ENCODE peak calls at places on chromosomes 13 and 19, in four cellular contexts. W, R, P and X are unnamed samples.
A peak's percentile ranks its signal among the peaks of the same experiment; 100 is the strongest.

GRCh38 chr19:48698046-48698445 is 2.3 kb downstream of the FUT2 start:
- DNase-seq in W (peak; percentile 74), R (no peak), P (peak; percentile 54), X (no peak)

GRCh38 chr19:40304306-40304705 is 19.2 kb upstream of the AKT2 start:
- DNase-seq in R (no peak), W (no peak), P (no peak), X (no peak)

GRCh38 chr19:21581646-21582045 is 76.2 kb downstream of the ZNF429 start:
- DNase-seq in P (no peak), R (no peak), W (no peak), X (no peak)

GRCh38 chr13:29746167-29746677 is 104.2 kb downstream of the UBL3 start:
- DNase-seq in P (no peak), R (no peak), W (no peak), X (no peak)

GRCh38 chr19:51123381-51124186 is 1.1 kb upstream of the SIGLEC9 start:
- DNase-seq in R (no peak), W (no peak), P (no peak), X (no peak)

GRCh38 chr19:42132851-42133528 is 744 bp upstream of the POU2F2 start:
- DNase-seq in R (peak; percentile 33), W (no peak), P (peak; percentile 97), X (peak; percentile 95)

GRCh38 chr19:17073869-17074627 is 1.2 kb downstream of the HAUS8 start:
- DNase-seq in R (no peak), P (peak; percentile 51), W (peak; percentile 16), X (no peak)

GRCh38 chr19:1650627-1651009 is 1.8 kb downstream of the TCF3 start:
- DNase-seq in W (peak; percentile 7), P (no peak), R (no peak), X (no peak)

GRCh38 chr19:41223431-41224234 is 4.6 kb downstream of the AXL start:
- DNase-seq in R (no peak), P (no peak), W (peak; percentile 96), X (peak; percentile 86)

GRCh38 chr19:44800461-44800860 is 8.4 kb upstream of the BCAM start:
- DNase-seq in P (peak; percentile 92), R (peak; percentile 34), W (peak; percentile 61), X (peak; percentile 89)

GRCh38 chr19:11693505-11694499 is 44.9 kb downstream of the ZNF823 start:
- DNase-seq in P (no peak), R (no peak), W (peak; percentile 75), X (no peak)

GRCh38 chr19:32708457-32708856 is 11.1 kb upstream of the TDRD12 start:
- DNase-seq in W (no peak), P (no peak), R (no peak), X (peak; percentile 38)

GRCh38 chr13:32548837-32549236 is 10.2 kb upstream of the N4BP2L2 start:
- DNase-seq in W (peak; percentile 41), R (no peak), P (no peak), X (no peak)

GRCh38 chr13:80359459-80360297 is 18.8 kb upstream of the SPRY2 start:
- DNase-seq in P (peak; percentile 30), R (no peak), W (no peak), X (no peak)

GRCh38 chr19:7888145-7888825 is at the start of gene LRRC8E:
- DNase-seq in W (peak; percentile 55), P (peak; percentile 91), R (no peak), X (peak; percentile 62)

GRCh38 chr13:98352226-98352625 is 175.2 kb upstream of the RNF113B start:
- DNase-seq in R (no peak), P (no peak), W (no peak), X (no peak)

GRCh38 chr13:94784066-94784465 is 71.7 kb upstream of the SOX21 start:
- DNase-seq in P (no peak), W (peak; percentile 37), R (no peak), X (no peak)

GRCh38 chr13:32645854-32646253 is 59.6 kb downstream of the PDS5B start:
- DNase-seq in P (no peak), R (peak; percentile 62), W (no peak), X (no peak)

GRCh38 chr13:59409211-59409610 is 754.5 kb downstream of the DIAPH3 start:
- DNase-seq in R (no peak), P (no peak), W (peak; percentile 58), X (no peak)

GRCh38 chr19:55676384-55676783 is 1.4 kb downstream of the EPN1 start:
- DNase-seq in R (no peak), P (no peak), W (peak; percentile 13), X (no peak)

GRCh38 chr19:35347930-35348298 is 212 bp downstream of the FFAR1 start:
- DNase-seq in W (no peak), R (no peak), P (no peak), X (no peak)

GRCh38 chr19:44803442-44804428 is 5.2 kb upstream of the BCAM start:
- DNase-seq in R (no peak), P (no peak), W (no peak), X (no peak)

GRCh38 chr19:50268046-50268445 is 61.1 kb downstream of the KCNC3 start:
- DNase-seq in W (no peak), P (no peak), R (no peak), X (no peak)

GRCh38 chr19:38869160-38869835 is 8.8 kb downstream of the RINL start:
- DNase-seq in P (no peak), W (no peak), R (no peak), X (no peak)

GRCh38 chr13:29901714-29902631 is 51.6 kb upstream of the UBL3 start:
- DNase-seq in W (peak; percentile 97), R (no peak), P (no peak), X (no peak)

GRCh38 chr19:51093510-51094345 is 11.0 kb upstream of the KLK14 start:
- DNase-seq in W (no peak), R (no peak), P (no peak), X (no peak)

GRCh38 chr19:54473071-54473941 is at the start of gene CDC42EP5:
- DNase-seq in W (peak; percentile 85), P (peak; percentile 53), R (no peak), X (no peak)

GRCh38 chr13:42214445-42214844 is 57.5 kb upstream of the AKAP11 start:
- DNase-seq in P (no peak), W (no peak), R (no peak), X (no peak)

GRCh38 chr13:42218576-42218975 is 53.4 kb upstream of the AKAP11 start:
- DNase-seq in R (no peak), P (no peak), W (no peak), X (no peak)

GRCh38 chr13:42219051-42219450 is 52.9 kb upstream of the AKAP11 start:
- DNase-seq in R (no peak), P (no peak), W (no peak), X (no peak)

GRCh38 chr13:42216422-42216735 is 55.6 kb upstream of the AKAP11 start:
- DNase-seq in W (no peak), P (no peak), R (no peak), X (no peak)

DNA sequence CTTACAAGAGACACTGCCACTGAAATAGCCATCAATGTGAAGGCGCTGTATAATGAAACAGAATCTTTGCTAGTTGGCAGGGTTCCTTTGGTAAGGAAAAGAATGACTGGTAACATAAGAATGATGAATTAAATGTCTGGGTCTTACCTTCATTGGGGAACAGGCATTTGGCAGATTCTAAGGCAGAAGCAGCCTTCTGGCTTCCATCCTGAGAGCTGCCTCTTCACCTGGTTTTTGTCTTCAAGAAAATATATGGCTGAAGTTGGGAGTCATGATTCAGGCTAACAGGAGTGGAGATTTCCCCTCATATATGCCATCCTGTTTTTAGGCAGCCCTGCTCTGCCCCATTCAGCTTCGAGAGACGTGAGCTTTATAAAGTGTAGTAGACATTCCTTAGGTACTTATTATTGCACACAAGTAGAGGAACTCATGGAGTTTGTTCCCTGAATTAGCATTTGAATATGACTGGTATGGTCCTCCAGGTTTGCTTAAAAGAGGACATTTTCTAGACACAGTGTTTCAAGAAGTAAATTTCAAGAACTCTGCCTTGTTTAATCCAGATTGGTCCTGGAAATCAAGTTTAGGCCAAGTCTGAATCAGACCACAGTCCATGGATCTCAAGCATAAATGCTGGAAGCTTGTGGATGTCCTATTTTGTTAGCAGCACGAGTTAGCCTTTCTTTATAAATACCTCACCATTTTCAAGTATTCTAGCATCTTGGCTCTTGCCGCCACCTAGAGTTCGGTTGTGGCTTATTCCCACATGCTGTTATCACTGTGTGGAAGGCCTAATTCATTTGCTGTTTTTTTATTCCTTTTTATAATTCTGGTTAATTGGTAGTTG is 56.2 kb upstream of the AKAP11 start:
- DNase-seq in R (peak; percentile 4), P (peak; percentile 4), W (peak; percentile 60), X (peak; percentile 40)
- TF ChIP-seq ELK1 in R (no peak), P (no peak), W (no peak), X (no peak)

GRCh38 chr13:39565036-39565949 is 37.7 kb downstream of the LHFPL6 start:
- DNase-seq in P (no peak), W (peak; percentile 95), R (no peak), X (peak; percentile 41)

GRCh38 chr13:39556856-39557255 is 46.1 kb downstream of the LHFPL6 start:
- DNase-seq in P (no peak), R (no peak), W (no peak), X (no peak)

GRCh38 chr13:39557285-39557955 is 45.6 kb downstream of the LHFPL6 start:
- DNase-seq in W (no peak), P (no peak), R (no peak), X (no peak)

GRCh38 chr13:39561971-39562370 is 41.0 kb downstream of the LHFPL6 start:
- DNase-seq in P (no peak), W (no peak), R (no peak), X (no peak)

GRCh38 chr13:39559838-39560237 is 43.2 kb downstream of the LHFPL6 start:
- DNase-seq in R (no peak), P (no peak), W (no peak), X (no peak)
- TF ChIP-seq ELK1 in R (no peak), P (no peak), W (no peak), X (no peak)

GRCh38 chr19:3441986-3442329 is 38.4 kb downstream of the SMIM24 start:
- DNase-seq in P (no peak), R (no peak), W (no peak), X (no peak)

GRCh38 chr19:3443840-3444694 is 36.3 kb downstream of the SMIM24 start:
- DNase-seq in R (no peak), P (no peak), W (peak; percentile 47), X (no peak)

GRCh38 chr19:3441089-3441985 is 39.0 kb downstream of the SMIM24 start:
- DNase-seq in P (no peak), R (no peak), W (no peak), X (no peak)

GRCh38 chr19:3442487-3443071 is 37.7 kb downstream of the SMIM24 start:
- DNase-seq in W (no peak), P (no peak), R (no peak), X (no peak)

GRCh38 chr19:3440082-3440481 is 40.2 kb downstream of the SMIM24 start:
- DNase-seq in R (no peak), W (no peak), P (peak; percentile 62), X (peak; percentile 63)
- TF ChIP-seq ELK1 in R (no peak), W (no peak), P (no peak), X (no peak)

DNA sequence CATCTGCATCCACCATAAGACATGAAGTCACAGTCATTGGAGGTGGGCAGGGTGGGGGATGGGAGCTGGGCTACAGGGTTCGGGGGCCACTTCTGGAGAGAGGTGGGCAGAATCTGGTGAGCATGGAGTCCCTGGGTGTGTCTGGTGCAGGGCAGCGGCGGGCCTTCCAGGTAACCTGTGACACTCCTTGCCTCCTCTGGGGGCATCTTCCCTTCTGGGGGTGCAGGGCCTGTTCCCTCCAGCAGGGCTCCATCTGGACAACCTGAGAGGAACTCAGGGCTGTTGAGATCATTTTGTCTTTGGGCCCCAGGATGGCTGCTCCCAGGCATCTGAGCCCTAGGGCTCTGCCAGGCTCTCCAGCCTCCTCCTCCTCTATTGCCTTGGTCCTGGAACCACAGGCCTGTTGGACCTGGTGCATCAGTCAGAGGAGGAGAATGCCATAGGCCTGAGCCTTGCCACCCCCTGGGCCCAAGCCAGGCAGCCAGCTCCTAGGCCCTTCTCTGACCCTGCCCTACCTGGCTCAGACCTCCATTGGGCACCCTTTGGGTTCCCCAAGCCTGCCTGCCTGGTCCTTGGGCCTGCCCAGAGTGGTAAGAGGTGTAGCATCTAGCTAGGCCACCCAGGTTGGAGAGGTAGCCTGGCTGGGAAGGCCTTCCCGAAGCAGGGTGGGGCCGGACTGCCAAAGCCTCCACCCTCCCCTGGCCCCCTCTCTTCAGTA is 13.4 kb downstream of the LYL1 start:
- DNase-seq in W (no peak), P (peak; percentile 56), R (no peak), X (peak; percentile 67)
- TF ChIP-seq ELK1 in W (no peak), P (no peak), R (no peak), X (no peak)